ENCODE peak calls at places on chromosomes 3 and 15, in six cellular contexts. O is hypothalamus, I is DMS 273 treated with DMSO at 0.1 percent for 48 hours, L is H9, Z is HEK293T, E is NB4. F is an unnamed sample.

GRCh38 chr3:164155386-164155785 is 922.9 kb downstream of the SI start:
- DNase-seq in O (no peak), I (no peak), L (no peak), Z (no peak), E (peak), F (no peak)

GRCh38 chr3:162525791-162526190 is 1029.2 kb downstream of the OTOL1 start:
- DNase-seq in O (no peak), I (no peak), L (no peak), Z (no peak), E (no peak), F (no peak)

GRCh38 chr3:171374661-171375285 is 85.4 kb downstream of the TNIK start:
- DNase-seq in O (no peak), I (no peak), L (no peak), Z (no peak), E (peak), F (no peak)

GRCh38 chr3:177935008-177935407 is 601.2 kb upstream of the KCNMB2 start:
- DNase-seq in O (no peak), I (peak), L (no peak), Z (no peak), E (no peak), F (no peak)

GRCh38 chr15:101827257-101827656 is 15.3 kb downstream of the OR4F15 start:
- DNase-seq in O (no peak), I (no peak), L (no peak), Z (no peak), E (no peak), F (no peak)

GRCh38 chr3:107366766-107367165 is 10.5 kb upstream of the CCDC54 start:
- DNase-seq in O (no peak), I (no peak), L (peak), Z (no peak), E (no peak), F (no peak)

GRCh38 chr3:107992976-107993684 is 97.7 kb downstream of the CD47 start:
- DNase-seq in O (no peak), I (no peak), L (no peak), Z (no peak), E (no peak), F (no peak)

GRCh38 chr3:10707984-10708868 is 107.8 kb upstream of the SLC6A11 start:
- DNase-seq in O (no peak), I (no peak), L (peak), Z (peak), E (no peak), F (no peak)

GRCh38 chr3:51712511-51712931 is 5.7 kb downstream of the GRM2 start:
- DNase-seq in O (no peak), I (no peak), L (no peak), Z (no peak), E (no peak), F (no peak)

GRCh38 chr3:149086232-149086988 is at the start of gene HLTF:
- DNase-seq in O (peak), I (peak), L (peak), Z (peak), E (peak), F (peak)

GRCh38 chr3:43198791-43199644 is 87.3 kb upstream of the SNRK start:
- DNase-seq in O (no peak), I (no peak), L (no peak), Z (no peak), E (no peak), F (no peak)

GRCh38 chr3:152309031-152309430 is 40.3 kb downstream of the MBNL1 start:
- DNase-seq in O (no peak), I (no peak), L (no peak), Z (no peak), E (no peak), F (no peak)

GRCh38 chr15:42494998-42495360 is 455 bp upstream of the SNAP23 start:
- DNase-seq in O (peak), I (no peak), L (no peak), Z (no peak), E (no peak), F (no peak)

GRCh38 chr15:95923797-95924196 is 406.7 kb upstream of the NR2F2 start:
- DNase-seq in O (no peak), I (no peak), L (no peak), Z (no peak), E (peak), F (no peak)

GRCh38 chr15:100947760-100948429 is 28.7 kb downstream of the LRRK1 start:
- DNase-seq in O (no peak), I (no peak), L (no peak), Z (no peak), E (no peak), F (no peak)

GRCh38 chr15:42264790-42265189 is 8.2 kb upstream of the GANC start:
- DNase-seq in O (no peak), I (no peak), L (no peak), Z (no peak), E (no peak), F (no peak)

GRCh38 chr3:183218826-183219225 is 34.2 kb upstream of the B3GNT5 start:
- DNase-seq in O (no peak), I (no peak), L (no peak), Z (no peak), E (no peak), F (no peak)

GRCh38 chr3:41188291-41188690 is 11.0 kb upstream of the CTNNB1 start:
- DNase-seq in O (no peak), I (no peak), L (no peak), Z (no peak), E (no peak), F (no peak)

F was measured in NCI-H446.